ENCODE peak calls at places on chromosomes 11 and 22, in six cellular contexts. M, S, Q, C, F and O are unnamed samples.

GRCh38 chr11:56932572-56933235 is 56.0 kb upstream of the OR5AK2 start:
- DNase-seq in M (no peak), S (no peak), Q (no peak), C (no peak), F (no peak), O (no peak)

GRCh38 chr11:15897211-15897960 is 459.0 kb downstream of the SOX6 start:
- DNase-seq in M (no peak), S (no peak), Q (no peak), C (no peak), F (no peak), O (no peak)

GRCh38 chr11:29260939-29261705 is 755.7 kb downstream of the KCNA4 start:
- DNase-seq in M (no peak), S (no peak), Q (no peak), C (no peak), F (no peak), O (no peak)

GRCh38 chr11:7596975-7597391 is 76.3 kb downstream of the CYB5R2 start:
- DNase-seq in M (no peak), S (no peak), Q (no peak), C (no peak), F (no peak), O (no peak)

GRCh38 chr11:110297082-110297725 is 790 bp upstream of the RDX start:
- DNase-seq in M (no peak), S (no peak), Q (no peak), C (no peak), F (no peak), O (no peak)

GRCh38 chr11:72237112-72237931 is 6.7 kb downstream of the PHOX2A start:
- DNase-seq in M (no peak), S (no peak), Q (no peak), C (no peak), F (no peak), O (no peak)

GRCh38 chr22:50473855-50474671 is 772 bp downstream of the SBF1 start:
- DNase-seq in M (peak), S (peak), Q (peak), C (peak), F (peak), O (no peak)

GRCh38 chr22:20422271-20422958 is 15.2 kb downstream of the SCARF2 start:
- DNase-seq in M (peak), S (no peak), Q (no peak), C (no peak), F (no peak), O (no peak)

GRCh38 chr22:43378011-43378704 is 33.7 kb upstream of the MPPED1 start:
- DNase-seq in M (no peak), S (peak), Q (no peak), C (no peak), F (peak), O (no peak)

GRCh38 chr22:25405854-25406509 is 158.5 kb upstream of the GRK3 start:
- DNase-seq in M (no peak), S (no peak), Q (no peak), C (no peak), F (no peak), O (no peak)